ENCODE peak calls at places on chromosomes 12 and 14, in five cellular contexts. H is GM13976, L is HFFc6, V is choroid plexus epithelial cell, S is epithelial cell of esophagus. C is an unnamed sample.

GRCh38 chr12:118061011-118061875 is at the start of gene WSB2:
- DNase-seq in V (peak; percentile 56), S (peak; percentile 30), H (peak; percentile 81), L (no peak), C (peak; percentile 63)

GRCh38 chr14:53190938-53191337 is 37.8 kb upstream of the DDHD1 start:
- DNase-seq in V (peak; percentile 23), H (peak; percentile 54), S (peak; percentile 53), L (no peak), C (peak; percentile 79)

GRCh38 chr14:91249841-91250616 is 5.5 kb upstream of the GPR68 start:
- DNase-seq in L (peak; percentile 63), H (peak; percentile 85), V (peak; percentile 32), S (peak; percentile 60), C (peak; percentile 70)

GRCh38 chr14:69261761-69262331 is 1.9 kb downstream of the GALNT16 start:
- DNase-seq in H (no peak), S (no peak), L (no peak), V (no peak), C (no peak)

GRCh38 chr12:94148841-94149780 is 734 bp downstream of the PLXNC1 start:
- DNase-seq in V (peak; percentile 60), S (peak; percentile 7), L (no peak), H (peak; percentile 84), C (peak; percentile 58)

GRCh38 chr14:73741876-73742519 is 27.8 kb upstream of the PNMA1 start:
- DNase-seq in V (no peak), S (no peak), L (no peak), H (no peak), C (peak; percentile 76)

GRCh38 chr12:82325540-82326336 is 32.4 kb downstream of the CCDC59 start:
- DNase-seq in V (no peak), H (no peak), S (no peak), L (no peak), C (no peak)

GRCh38 chr14:28879571-28879970 is 113.0 kb downstream of the FOXG1 start:
- DNase-seq in H (no peak), V (no peak), L (no peak), S (no peak), C (no peak)

GRCh38 chr14:26917086-26917485 is 319.3 kb upstream of the NOVA1 start:
- DNase-seq in S (peak; percentile 56), H (no peak), V (peak; percentile 71), L (no peak), C (no peak)

GRCh38 chr12:116303929-116304328 is 26.4 kb upstream of the MED13L start:
- DNase-seq in V (peak; percentile 56), L (no peak), H (no peak), S (no peak), C (no peak)

GRCh38 chr12:30269491-30269890 is 426.2 kb downstream of the IPO8 start:
- DNase-seq in H (no peak), V (peak; percentile 7), L (no peak), S (no peak), C (no peak)

GRCh38 chr14:89444536-89445125 is 27.6 kb upstream of the FOXN3 start:
- DNase-seq in H (no peak), L (no peak), V (peak; percentile 43), S (no peak), C (no peak)

GRCh38 chr12:82912406-82912805 is 225.7 kb downstream of the TMTC2 start:
- DNase-seq in H (no peak), L (no peak), S (peak; percentile 72), V (peak; percentile 79), C (no peak)

GRCh38 chr14:98834119-98834518 is 437.9 kb downstream of the BCL11B start:
- DNase-seq in V (no peak), L (no peak), S (no peak), H (no peak), C (no peak)

GRCh38 chr14:38107216-38107631 is 100.5 kb upstream of the SSTR1 start:
- DNase-seq in V (no peak), S (no peak), L (no peak), H (no peak), C (peak; percentile 31)

GRCh38 chr12:132428872-132429121 is 61.2 kb upstream of the FBRSL1 start:
- DNase-seq in H (no peak), S (peak; percentile 39), V (no peak), L (no peak), C (no peak)

GRCh38 chr12:1630081-1630826 is 1.2 kb downstream of the WNT5B start:
- DNase-seq in L (no peak), H (peak; percentile 64), S (peak; percentile 45), V (no peak), C (peak; percentile 27)

GRCh38 chr12:34405286-34406227 is 383.3 kb downstream of the ALG10 start:
- DNase-seq in S (no peak), H (peak; percentile 3), L (no peak), V (no peak), C (no peak)

GRCh38 chr14:104322531-104323466 is 184.4 kb downstream of the KIF26A start:
- DNase-seq in S (no peak), V (no peak), L (no peak), H (no peak), C (no peak)

GRCh38 chr14:56059054-56059453 is 59.2 kb upstream of the PELI2 start:
- DNase-seq in V (no peak), H (no peak), L (no peak), S (no peak), C (no peak)

GRCh38 chr12:113862570-113863454 is 103.3 kb downstream of the RBM19 start:
- DNase-seq in L (peak; percentile 72), H (peak; percentile 66), S (peak; percentile 30), V (peak; percentile 85), C (peak; percentile 59)

GRCh38 chr12:3170423-3171194 is 93.4 kb downstream of the TSPAN9 start:
- DNase-seq in S (peak; percentile 90), L (peak; percentile 91), V (peak; percentile 94), H (no peak), C (no peak)

GRCh38 chr12:108642899-108643654 is 9.4 kb upstream of the SELPLG start:
- DNase-seq in V (peak; percentile 36), S (no peak), H (no peak), L (no peak), C (no peak)

GRCh38 chr12:108641446-108642268 is 8.0 kb upstream of the SELPLG start:
- DNase-seq in V (no peak), H (no peak), S (no peak), L (no peak), C (no peak)

GRCh38 chr12:108638997-108639822 is 5.5 kb upstream of the SELPLG start:
- DNase-seq in L (no peak), S (no peak), V (no peak), H (no peak), C (no peak)

GRCh38 chr12:108642269-108642870 is 8.7 kb upstream of the SELPLG start:
- DNase-seq in L (no peak), V (no peak), H (no peak), S (no peak), C (no peak)

GRCh38 chr12:108640802-108641445 is 7.2 kb upstream of the SELPLG start:
- DNase-seq in L (no peak), S (no peak), H (no peak), V (peak; percentile 75), C (no peak)
- TF ChIP-seq CTCF in L (no peak), S (no peak), H (no peak), V (no peak), C (no peak)

DNA sequence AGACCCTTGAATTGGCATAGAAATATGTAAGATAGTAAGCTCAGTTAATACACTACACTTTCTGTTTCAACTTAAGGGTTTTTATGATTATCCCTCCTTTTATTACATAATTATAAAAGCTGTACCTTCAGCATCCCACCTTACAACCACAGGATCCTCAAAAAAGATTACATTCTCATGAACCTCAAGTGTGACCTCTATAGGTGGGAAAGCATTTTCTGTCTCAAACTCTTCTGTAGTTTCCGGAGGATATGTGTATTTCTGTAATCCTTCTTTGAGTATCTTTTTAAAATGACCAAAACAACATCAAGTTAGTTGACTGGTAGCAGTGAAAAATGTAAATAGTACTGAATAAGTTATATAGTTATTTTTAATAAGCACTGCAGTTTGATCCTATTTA is 75.9 kb downstream of the DNAI7 start:
- DNase-seq in S (no peak), L (no peak), H (peak; percentile 48), V (peak; percentile 8), C (no peak)
- TF ChIP-seq CTCF in S (no peak), L (peak; percentile 19), H (no peak), V (peak; percentile 18), C (no peak)

GRCh38 chr12:98418357-98419075 is 96.9 kb upstream of the TMPO start:
- DNase-seq in L (peak; percentile 94), S (peak; percentile 96), H (no peak), V (peak; percentile 98), C (no peak)

GRCh38 chr12:98417303-98417702 is 98.1 kb upstream of the TMPO start:
- DNase-seq in L (no peak), V (no peak), S (peak; percentile 19), H (no peak), C (no peak)

GRCh38 chr12:98419795-98420402 is 95.5 kb upstream of the TMPO start:
- DNase-seq in S (no peak), L (no peak), H (no peak), V (no peak), C (no peak)

GRCh38 chr12:98419101-98419794 is 96.1 kb upstream of the TMPO start:
- DNase-seq in S (no peak), V (no peak), H (no peak), L (no peak), C (no peak)

DNA sequence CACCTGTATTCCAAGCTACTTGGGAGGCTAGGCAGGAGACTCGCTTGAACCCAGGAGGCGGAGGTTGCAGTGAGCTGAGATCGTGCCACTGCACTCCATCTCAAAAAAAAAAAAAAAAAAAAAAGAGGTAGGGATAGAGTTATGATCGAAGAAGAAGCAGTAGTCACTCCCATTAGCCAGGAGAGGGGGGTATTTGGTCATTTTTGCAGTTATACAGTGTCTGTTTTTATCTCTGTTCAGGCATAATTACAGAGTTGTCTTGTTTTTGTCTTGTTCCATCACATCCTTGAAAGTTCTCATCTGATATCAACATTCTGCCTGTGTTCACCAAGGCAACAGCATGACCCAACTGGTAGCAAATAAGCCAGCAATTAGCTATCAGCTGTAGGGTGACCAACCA is 98.5 kb upstream of the TMPO start:
- DNase-seq in H (no peak), S (peak; percentile 49), V (peak; percentile 85), L (peak; percentile 46), C (no peak)
- TF ChIP-seq CTCF in H (no peak), S (peak; percentile 33), V (peak; percentile 57), L (peak; percentile 63), C (no peak)

DNA sequence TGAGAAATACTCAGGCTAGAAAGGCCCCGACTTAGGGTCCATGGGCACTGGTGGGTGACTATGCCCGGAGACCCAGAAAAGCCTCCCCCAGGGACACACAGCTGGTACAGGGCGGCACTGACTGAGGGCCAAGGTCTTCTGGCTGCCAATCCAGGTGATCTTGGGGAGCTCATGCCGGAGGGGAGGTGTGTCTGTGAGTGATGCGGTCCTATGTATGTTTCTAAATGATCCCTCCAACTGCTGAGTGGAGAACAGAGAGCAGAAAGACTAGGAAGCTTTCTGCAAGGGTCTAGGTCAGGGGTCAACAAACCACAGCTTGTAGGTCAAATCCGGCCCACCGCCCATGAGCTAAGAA is 391 bp downstream of the SERPINA4 start:
- DNase-seq in V (no peak), S (no peak), H (no peak), L (no peak), C (no peak)
- TF ChIP-seq CTCF in V (no peak), S (no peak), H (no peak), L (no peak), C (no peak)

GRCh38 chr12:75437564-75437963 is 43.0 kb upstream of the GLIPR1 start:
- DNase-seq in V (peak; percentile 81), L (peak; percentile 43), S (peak; percentile 47), H (peak; percentile 9), C (no peak)
- TF ChIP-seq CTCF in V (peak; percentile 72), L (peak; percentile 63), S (no peak), H (no peak), C (no peak)

GRCh38 chr12:6770600-6770999 is 1.7 kb upstream of the LAG3 start:
- DNase-seq in H (no peak), S (no peak), V (no peak), L (no peak), C (no peak)
- TF ChIP-seq CTCF in H (no peak), S (no peak), V (no peak), L (no peak), C (no peak)

C was measured in activated CD8-positive, alpha-beta T cell treated with anti-CD3 and anti-CD28 coated beads for 36 hours.